ENCODE peak calls at places on chromosomes 7 and 10, in seven cellular contexts. Z is lower lobe of right lung; A is body of pancreas; H is foreskin keratinocyte; L is central memory CD8-positive, alpha-beta T cell; N is activated T-cell treated with anti-CD3 and anti-CD28 coated beads, Interleukin-2, amount 50 U/mL, for 4 hours; G is activated CD8-positive, alpha-beta T cell treated with anti-CD3 and anti-CD28 coated beads for 36 hours. B is an unnamed sample.
A peak's percentile ranks its signal among the peaks of the same experiment; 100 is the strongest.

GRCh38 chr10:22481687-22482539 is 136.6 kb downstream of the SPAG6 start:
- ATAC-seq in Z (no peak), A (no peak), H (peak; percentile 74), L (no peak), N (no peak), G (no peak), B (no peak)

GRCh38 chr7:123054357-123055133 is 59.0 kb upstream of the TAS2R16 start:
- ATAC-seq in Z (peak; percentile 61), A (no peak), H (peak; percentile 51), L (no peak), N (no peak), G (no peak), B (no peak)

GRCh38 chr10:128296608-128297007 is 170.4 kb upstream of the MKI67 start:
- ATAC-seq in Z (no peak), A (no peak), H (no peak), L (no peak), N (no peak), G (no peak), B (no peak)

GRCh38 chr10:113169111-113169510 is 219.1 kb downstream of the TCF7L2 start:
- ATAC-seq in Z (no peak), A (no peak), H (no peak), L (no peak), N (no peak), G (no peak), B (no peak)

GRCh38 chr10:124697837-124698559 is 46.2 kb downstream of the FAM53B start:
- ATAC-seq in Z (no peak), A (no peak), H (no peak), L (peak; percentile 41), N (peak; percentile 45), G (peak; percentile 50), B (peak; percentile 45)

GRCh38 chr7:82263880-82264751 is 179.5 kb downstream of the CACNA2D1 start:
- ATAC-seq in Z (no peak), A (no peak), H (no peak), L (no peak), N (no peak), G (no peak), B (no peak)

GRCh38 chr7:158563911-158564647 is 23.5 kb downstream of the PTPRN2 start:
- ATAC-seq in Z (no peak), A (no peak), H (no peak), L (no peak), N (no peak), G (peak; percentile 45), B (no peak)

GRCh38 chr7:2651336-2651735 is 19.6 kb downstream of the TTYH3 start:
- ATAC-seq in Z (no peak), A (no peak), H (no peak), L (no peak), N (no peak), G (peak; percentile 74), B (peak; percentile 21)

GRCh38 chr10:52438119-52438518 is 124.0 kb downstream of the DKK1 start:
- ATAC-seq in Z (no peak), A (no peak), H (no peak), L (no peak), N (no peak), G (no peak), B (no peak)

GRCh38 chr7:15463801-15464761 is 97.7 kb downstream of the AGMO start:
- ATAC-seq in Z (no peak), A (no peak), H (no peak), L (no peak), N (no peak), G (no peak), B (no peak)

GRCh38 chr10:63464402-63465292 is 1.1 kb downstream of the JMJD1C start:
- ATAC-seq in Z (peak; percentile 83), A (peak; percentile 25), H (peak; percentile 64), L (peak; percentile 11), N (peak; percentile 57), G (peak; percentile 56), B (peak; percentile 70)

GRCh38 chr7:117381357-117381756 is 45.9 kb downstream of the ASZ1 start:
- ATAC-seq in Z (no peak), A (no peak), H (no peak), L (no peak), N (no peak), G (no peak), B (no peak)

GRCh38 chr7:73870041-73870492 is 9.1 kb downstream of the TMEM270 start:
- ATAC-seq in Z (peak; percentile 4), A (no peak), H (no peak), L (no peak), N (no peak), G (no peak), B (no peak)

GRCh38 chr10:88640186-88640585 is 24.1 kb upstream of the LIPF start:
- ATAC-seq in Z (no peak), A (no peak), H (no peak), L (no peak), N (no peak), G (no peak), B (no peak)

GRCh38 chr7:72326365-72326764 is 85.8 kb downstream of the CALN1 start:
- ATAC-seq in Z (no peak), A (no peak), H (peak; percentile 86), L (no peak), N (no peak), G (no peak), B (no peak)

GRCh38 chr10:78356291-78356915 is 322.7 kb downstream of the RPS24 start:
- ATAC-seq in Z (no peak), A (no peak), H (no peak), L (no peak), N (no peak), G (no peak), B (no peak)

GRCh38 chr10:10207538-10207937 is 810.1 kb upstream of the CELF2 start:
- ATAC-seq in Z (no peak), A (no peak), H (no peak), L (no peak), N (no peak), G (no peak), B (no peak)

GRCh38 chr10:44648691-44649090 is 262.4 kb upstream of the TMEM72 start:
- ATAC-seq in Z (no peak), A (no peak), H (no peak), L (no peak), N (no peak), G (no peak), B (no peak)